ENCODE peak calls at places on chromosomes 1 and 21, in seven cellular contexts. O is brain microvascular endothelial cell, B is HTR-8/SVneo, N is endothelial cell, X is COR-L47, W is activated T-cell treated with anti-CD3 and anti-CD28 coated beads for 24 hours, S is glomerular endothelial cell. M is an unnamed sample.

GRCh38 chr1:157626099-157626498 is 28.2 kb upstream of the FCRL4 start:
- DNase-seq in O (no peak), B (no peak), N (peak), X (peak), W (no peak), S (no peak), M (no peak)

GRCh38 chr1:107787299-107787698 is 177.7 kb downstream of the VAV3 start:
- DNase-seq in O (no peak), B (no peak), N (peak), X (peak), W (no peak), S (no peak), M (no peak)

GRCh38 chr1:31029031-31029430 is 36.5 kb downstream of the PUM1 start:
- DNase-seq in O (no peak), B (no peak), N (no peak), X (no peak), W (no peak), S (no peak), M (peak)

GRCh38 chr1:52973843-52974242 is 46.8 kb downstream of the SCP2 start:
- DNase-seq in O (no peak), B (no peak), N (no peak), X (no peak), W (no peak), S (no peak), M (no peak)

GRCh38 chr1:6026095-6026809 is 19.4 kb upstream of the KCNAB2 start:
- DNase-seq in O (peak), B (no peak), N (no peak), X (no peak), W (peak), S (no peak), M (peak)

GRCh38 chr1:87816646-87817045 is 488.0 kb downstream of the LMO4 start:
- DNase-seq in O (no peak), B (no peak), N (no peak), X (no peak), W (no peak), S (no peak), M (no peak)

GRCh38 chr1:53705446-53706096 is 33.4 kb downstream of the GLIS1 start:
- DNase-seq in O (no peak), B (no peak), N (no peak), X (no peak), W (no peak), S (no peak), M (no peak)

GRCh38 chr1:238960071-238960470 is 426.3 kb upstream of the CHRM3 start:
- DNase-seq in O (peak), B (peak), N (no peak), X (no peak), W (no peak), S (no peak), M (no peak)

GRCh38 chr1:157992031-157992568 is 1.3 kb upstream of the KIRREL1 start:
- DNase-seq in O (peak), B (no peak), N (peak), X (peak), W (peak), S (no peak), M (peak)

GRCh38 chr1:156657161-156657970 is 15.4 kb downstream of the BCAN start:
- DNase-seq in O (peak), B (peak), N (peak), X (peak), W (peak), S (no peak), M (peak)

GRCh38 chr1:51270751-51271150 is 34.7 kb downstream of the RNF11 start:
- DNase-seq in O (no peak), B (no peak), N (no peak), X (no peak), W (no peak), S (no peak), M (no peak)

GRCh38 chr1:147479864-147480564 is 61.3 kb upstream of the BCL9 start:
- DNase-seq in O (no peak), B (no peak), N (no peak), X (no peak), W (no peak), S (no peak), M (no peak)

GRCh38 chr1:184615301-184615700 is 139.4 kb downstream of the EDEM3 start:
- DNase-seq in O (no peak), B (no peak), N (no peak), X (no peak), W (no peak), S (no peak), M (no peak)

GRCh38 chr1:8318436-8318835 is 522 bp downstream of the SLC45A1 start:
- DNase-seq in O (no peak), B (no peak), N (no peak), X (no peak), W (no peak), S (no peak), M (no peak)

GRCh38 chr21:38291875-38292274 is 35.1 kb downstream of the KCNJ15 start:
- DNase-seq in O (no peak), B (no peak), N (no peak), X (no peak), W (no peak), S (no peak), M (no peak)

GRCh38 chr1:18572022-18572920 is 58.4 kb upstream of the PAX7 start:
- DNase-seq in O (no peak), B (no peak), N (no peak), X (no peak), W (no peak), S (no peak), M (no peak)

GRCh38 chr1:99704356-99704816 is 58.5 kb downstream of the PALMD start:
- DNase-seq in O (no peak), B (no peak), N (no peak), X (no peak), W (no peak), S (no peak), M (no peak)

GRCh38 chr1:63937623-63938022 is 163.8 kb downstream of the ROR1 start:
- DNase-seq in O (no peak), B (no peak), N (no peak), X (no peak), W (no peak), S (no peak), M (no peak)

GRCh38 chr1:56820755-56821461 is 1.7 kb upstream of the FYB2 start:
- DNase-seq in O (peak), B (peak), N (peak), X (peak), W (peak), S (no peak), M (peak)

GRCh38 chr1:1664941-1665814 is 6.4 kb upstream of the CDK11B start:
- DNase-seq in O (no peak), B (no peak), N (no peak), X (no peak), W (no peak), S (no peak), M (no peak)

GRCh38 chr1:168535536-168535935 is 8.3 kb downstream of the XCL2 start:
- DNase-seq in O (no peak), B (no peak), N (no peak), X (no peak), W (no peak), S (no peak), M (no peak)

GRCh38 chr1:177877086-177877485 is 92.8 kb downstream of the SEC16B start:
- DNase-seq in O (no peak), B (no peak), N (no peak), X (no peak), W (no peak), S (no peak), M (no peak)

GRCh38 chr1:202587859-202588480 is 122.3 kb downstream of the SYT2 start:
- DNase-seq in O (no peak), B (no peak), N (no peak), X (no peak), W (no peak), S (no peak), M (no peak)